ENCODE peak calls at places on chromosomes 13 and 19, in seven cellular contexts. One of them, this sample, is unnamed.

GRCh38 chr13:26482451-26483197 is 74.9 kb upstream of the WASF3 start:
- DNase-seq in A673: peak
- DNase-seq in foreskin keratinocyte: no peak
- DNase-seq in AG09319: no peak
- DNase-seq in fibroblast of lung: peak
- DNase-seq in tibial nerve: peak
- DNase-seq in psoas muscle: no peak
- DNase-seq in this sample: no peak

GRCh38 chr19:1799695-1800342 is 12.3 kb downstream of the ATP8B3 start:
- DNase-seq in psoas muscle: no peak
- DNase-seq in A673: no peak
- DNase-seq in AG09319: no peak
- DNase-seq in tibial nerve: no peak
- DNase-seq in foreskin keratinocyte: no peak
- DNase-seq in fibroblast of lung: no peak
- DNase-seq in this sample: no peak

GRCh38 chr19:54136086-54136863 is 1.3 kb upstream of the CNOT3 start:
- DNase-seq in fibroblast of lung: peak
- DNase-seq in psoas muscle: no peak
- DNase-seq in AG09319: no peak
- DNase-seq in tibial nerve: no peak
- DNase-seq in foreskin keratinocyte: no peak
- DNase-seq in A673: no peak
- DNase-seq in this sample: no peak

GRCh38 chr13:45142440-45143345 is 22.4 kb downstream of the GTF2F2 start:
- DNase-seq in fibroblast of lung: peak
- DNase-seq in foreskin keratinocyte: peak
- DNase-seq in AG09319: no peak
- DNase-seq in tibial nerve: no peak
- DNase-seq in A673: peak
- DNase-seq in psoas muscle: no peak
- DNase-seq in this sample: no peak

GRCh38 chr19:33704271-33704670 is 82.5 kb downstream of the CHST8 start:
- DNase-seq in tibial nerve: no peak
- DNase-seq in AG09319: no peak
- DNase-seq in fibroblast of lung: no peak
- DNase-seq in A673: no peak
- DNase-seq in psoas muscle: no peak
- DNase-seq in foreskin keratinocyte: no peak
- DNase-seq in this sample: no peak

GRCh38 chr13:93547886-93548285 is 321.3 kb downstream of the GPC6 start:
- DNase-seq in psoas muscle: no peak
- DNase-seq in A673: no peak
- DNase-seq in fibroblast of lung: peak
- DNase-seq in foreskin keratinocyte: no peak
- DNase-seq in AG09319: no peak
- DNase-seq in tibial nerve: no peak
- DNase-seq in this sample: no peak

GRCh38 chr13:77313923-77314322 is 13.0 kb downstream of the MYCBP2 start:
- DNase-seq in A673: no peak
- DNase-seq in foreskin keratinocyte: no peak
- DNase-seq in psoas muscle: no peak
- DNase-seq in fibroblast of lung: no peak
- DNase-seq in AG09319: no peak
- DNase-seq in tibial nerve: no peak
- DNase-seq in this sample: no peak

GRCh38 chr19:11673608-11674041 is 65.1 kb downstream of the ZNF823 start:
- DNase-seq in AG09319: no peak
- DNase-seq in tibial nerve: no peak
- DNase-seq in foreskin keratinocyte: no peak
- DNase-seq in A673: peak
- DNase-seq in psoas muscle: peak
- DNase-seq in fibroblast of lung: peak
- DNase-seq in this sample: no peak

GRCh38 chr19:10388957-10389356 is 8.6 kb upstream of the TYK2 start:
- DNase-seq in foreskin keratinocyte: peak
- DNase-seq in A673: peak
- DNase-seq in fibroblast of lung: peak
- DNase-seq in psoas muscle: peak
- DNase-seq in tibial nerve: peak
- DNase-seq in AG09319: peak
- DNase-seq in this sample: peak

GRCh38 chr19:45439190-45439568 is 15.5 kb upstream of the ERCC1 start:
- DNase-seq in foreskin keratinocyte: no peak
- DNase-seq in AG09319: no peak
- DNase-seq in A673: no peak
- DNase-seq in psoas muscle: no peak
- DNase-seq in fibroblast of lung: no peak
- DNase-seq in tibial nerve: no peak
- DNase-seq in this sample: no peak

GRCh38 chr19:10574462-10574861 is 5.7 kb upstream of the CDKN2D start:
- DNase-seq in AG09319: no peak
- DNase-seq in fibroblast of lung: no peak
- DNase-seq in foreskin keratinocyte: no peak
- DNase-seq in psoas muscle: no peak
- DNase-seq in tibial nerve: no peak
- DNase-seq in A673: no peak
- DNase-seq in this sample: no peak

GRCh38 chr13:59201836-59202235 is 961.9 kb downstream of the DIAPH3 start:
- DNase-seq in A673: peak
- DNase-seq in psoas muscle: no peak
- DNase-seq in fibroblast of lung: peak
- DNase-seq in foreskin keratinocyte: no peak
- DNase-seq in tibial nerve: no peak
- DNase-seq in AG09319: no peak
- DNase-seq in this sample: no peak

GRCh38 chr13:99983401-99984133 is 2.0 kb downstream of the ZIC2 start:
- DNase-seq in A673: peak
- DNase-seq in foreskin keratinocyte: no peak
- DNase-seq in fibroblast of lung: no peak
- DNase-seq in psoas muscle: no peak
- DNase-seq in AG09319: no peak
- DNase-seq in tibial nerve: no peak
- DNase-seq in this sample: no peak

GRCh38 chr13:21137696-21138095 is 38.7 kb downstream of the SKA3 start:
- DNase-seq in psoas muscle: no peak
- DNase-seq in AG09319: no peak
- DNase-seq in fibroblast of lung: peak
- DNase-seq in A673: no peak
- DNase-seq in tibial nerve: no peak
- DNase-seq in foreskin keratinocyte: no peak
- DNase-seq in this sample: no peak

GRCh38 chr19:47266401-47266885 is 8.2 kb upstream of the INAFM1 start:
- DNase-seq in foreskin keratinocyte: no peak
- DNase-seq in fibroblast of lung: no peak
- DNase-seq in tibial nerve: no peak
- DNase-seq in A673: no peak
- DNase-seq in psoas muscle: no peak
- DNase-seq in AG09319: no peak
- DNase-seq in this sample: no peak

GRCh38 chr19:12985049-12985776 is 10.1 kb upstream of the NFIX start:
- DNase-seq in fibroblast of lung: peak
- DNase-seq in psoas muscle: peak
- DNase-seq in foreskin keratinocyte: no peak
- DNase-seq in A673: no peak
- DNase-seq in AG09319: no peak
- DNase-seq in tibial nerve: peak
- DNase-seq in this sample: no peak

GRCh38 chr19:37903096-37903495 is 3.3 kb downstream of the WDR87 start:
- DNase-seq in psoas muscle: no peak
- DNase-seq in A673: no peak
- DNase-seq in tibial nerve: no peak
- DNase-seq in foreskin keratinocyte: no peak
- DNase-seq in AG09319: no peak
- DNase-seq in fibroblast of lung: no peak
- DNase-seq in this sample: no peak

GRCh38 chr19:37907735-37908066 is 693 bp downstream of the SIPA1L3 start:
- DNase-seq in tibial nerve: no peak
- DNase-seq in foreskin keratinocyte: no peak
- DNase-seq in AG09319: no peak
- DNase-seq in fibroblast of lung: no peak
- DNase-seq in psoas muscle: no peak
- DNase-seq in A673: no peak
- DNase-seq in this sample: no peak

GRCh38 chr19:37909661-37910199 is 2.7 kb downstream of the SIPA1L3 start:
- DNase-seq in foreskin keratinocyte: no peak
- DNase-seq in AG09319: no peak
- DNase-seq in tibial nerve: no peak
- DNase-seq in fibroblast of lung: no peak
- DNase-seq in psoas muscle: peak
- DNase-seq in A673: no peak
- DNase-seq in this sample: no peak

GRCh38 chr19:37905936-37906867 is at the start of gene WDR87:
- DNase-seq in foreskin keratinocyte: no peak
- DNase-seq in A673: no peak
- DNase-seq in AG09319: no peak
- DNase-seq in psoas muscle: no peak
- DNase-seq in fibroblast of lung: peak
- DNase-seq in tibial nerve: no peak
- DNase-seq in this sample: no peak

DNA sequence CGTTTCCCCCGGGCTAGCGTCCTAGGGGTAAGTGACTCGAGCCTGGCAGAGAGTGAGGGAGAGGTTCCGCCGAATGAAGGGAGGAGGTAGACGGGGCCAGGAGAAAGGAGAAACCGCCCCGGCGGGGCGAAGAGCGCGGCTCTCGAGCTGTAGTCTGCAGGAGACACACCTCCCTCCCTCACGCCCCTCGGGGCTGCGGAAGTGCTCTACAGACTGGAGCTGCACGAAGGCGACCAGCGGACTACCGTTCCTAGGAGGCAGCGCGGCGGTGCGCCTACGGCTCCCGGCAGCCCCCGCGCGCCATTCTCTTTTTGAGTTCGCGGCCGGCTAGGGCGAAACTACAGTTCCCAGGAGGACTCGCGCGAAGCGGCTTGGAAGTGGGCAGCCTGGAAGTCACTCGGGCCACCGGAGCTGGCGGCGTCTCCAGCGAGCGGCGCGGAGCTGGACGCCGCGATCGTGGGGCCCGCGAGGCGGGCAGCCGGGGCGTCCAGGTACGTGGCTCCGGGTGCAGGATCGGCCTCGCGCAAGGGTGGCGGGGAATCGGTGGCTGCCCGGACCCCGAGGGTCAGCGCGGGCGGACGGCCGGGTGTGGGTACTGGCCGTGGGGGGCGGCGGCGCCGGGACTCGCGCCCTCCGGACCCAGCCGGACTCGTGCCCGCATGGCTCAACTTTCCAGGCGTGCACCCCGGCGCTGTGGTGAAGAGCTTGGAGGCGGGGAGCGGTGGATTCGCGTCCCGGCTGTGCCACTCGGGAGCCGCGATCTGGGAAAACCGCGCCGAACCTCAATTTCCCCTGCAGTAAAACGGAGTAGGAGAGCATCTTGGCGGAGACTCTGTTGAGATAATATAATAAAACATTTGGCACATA is at the start of gene SIPA1L3:
- DNase-seq in tibial nerve: peak
- DNase-seq in foreskin keratinocyte: peak
- DNase-seq in A673: peak
- DNase-seq in psoas muscle: peak
- DNase-seq in AG09319: peak
- DNase-seq in fibroblast of lung: peak
- DNase-seq in this sample: peak
- TF ChIP-seq CTCF in tibial nerve: no peak
- TF ChIP-seq CTCF in foreskin keratinocyte: peak
- TF ChIP-seq CTCF in A673: no peak
- TF ChIP-seq CTCF in psoas muscle: peak
- TF ChIP-seq CTCF in AG09319: no peak
- TF ChIP-seq CTCF in fibroblast of lung: no peak
- TF ChIP-seq CTCF in this sample: no peak

GRCh38 chr13:38042771-38043170 is 173.2 kb upstream of the TRPC4 start:
- DNase-seq in psoas muscle: no peak
- DNase-seq in AG09319: no peak
- DNase-seq in tibial nerve: no peak
- DNase-seq in foreskin keratinocyte: no peak
- DNase-seq in A673: peak
- DNase-seq in fibroblast of lung: peak
- DNase-seq in this sample: no peak

GRCh38 chr13:38044067-38044466 is 174.5 kb upstream of the TRPC4 start:
- DNase-seq in A673: no peak
- DNase-seq in foreskin keratinocyte: no peak
- DNase-seq in tibial nerve: no peak
- DNase-seq in AG09319: no peak
- DNase-seq in fibroblast of lung: no peak
- DNase-seq in psoas muscle: no peak
- DNase-seq in this sample: no peak

GRCh38 chr13:38046049-38046376 is 176.4 kb upstream of the TRPC4 start:
- DNase-seq in A673: no peak
- DNase-seq in psoas muscle: no peak
- DNase-seq in AG09319: no peak
- DNase-seq in foreskin keratinocyte: no peak
- DNase-seq in tibial nerve: no peak
- DNase-seq in fibroblast of lung: no peak
- DNase-seq in this sample: no peak

DNA sequence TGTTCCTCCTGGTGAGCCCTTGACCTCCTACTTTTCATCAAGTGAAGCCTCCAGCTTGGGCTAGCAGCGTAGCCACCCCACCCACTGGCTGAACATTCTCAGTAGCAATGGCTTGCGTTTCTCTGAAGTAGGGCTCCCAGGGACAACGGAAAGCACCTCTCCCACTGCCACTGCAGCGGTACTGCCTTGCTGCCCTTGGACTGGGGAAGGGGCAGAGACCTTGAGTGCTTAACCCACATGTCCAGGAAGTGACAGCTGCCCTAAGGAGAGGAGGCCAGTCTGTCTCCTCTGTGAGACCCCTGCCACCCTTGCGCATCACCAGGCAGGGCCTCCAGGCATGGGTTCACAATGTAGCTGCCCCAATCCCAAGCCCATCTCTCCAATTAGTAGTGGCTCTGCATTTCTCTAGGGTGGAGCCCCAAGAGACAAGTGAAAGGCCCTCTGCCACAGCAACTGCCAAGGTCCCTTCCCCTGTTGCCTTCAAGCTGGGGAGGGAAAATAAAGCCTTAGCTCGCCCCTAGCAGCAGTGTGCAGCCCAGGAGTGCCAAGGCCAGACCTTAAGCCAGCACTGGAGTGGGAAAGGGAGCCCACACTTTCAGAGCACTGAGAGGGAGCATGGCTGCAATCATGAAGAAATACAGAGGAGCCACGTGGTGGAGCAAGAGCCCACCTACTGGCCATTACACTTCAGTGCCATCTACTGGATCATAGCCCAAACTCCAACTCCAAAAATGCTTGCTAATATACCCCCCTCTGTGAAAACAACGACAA is 175.9 kb upstream of the TRPC4 start:
- DNase-seq in psoas muscle: no peak
- DNase-seq in tibial nerve: no peak
- DNase-seq in foreskin keratinocyte: peak
- DNase-seq in AG09319: no peak
- DNase-seq in A673: peak
- DNase-seq in fibroblast of lung: peak
- DNase-seq in this sample: no peak
- TF ChIP-seq CTCF in psoas muscle: no peak
- TF ChIP-seq CTCF in tibial nerve: no peak
- TF ChIP-seq CTCF in foreskin keratinocyte: peak
- TF ChIP-seq CTCF in AG09319: peak
- TF ChIP-seq CTCF in A673: peak
- TF ChIP-seq CTCF in fibroblast of lung: peak
- TF ChIP-seq CTCF in this sample: no peak

GRCh38 chr13:84870190-84870589 is 929.0 kb downstream of the SLITRK6 start:
- DNase-seq in A673: peak
- DNase-seq in foreskin keratinocyte: no peak
- DNase-seq in psoas muscle: no peak
- DNase-seq in AG09319: no peak
- DNase-seq in fibroblast of lung: no peak
- DNase-seq in tibial nerve: no peak
- DNase-seq in this sample: no peak
- TF ChIP-seq CTCF in A673: peak
- TF ChIP-seq CTCF in foreskin keratinocyte: peak
- TF ChIP-seq CTCF in psoas muscle: no peak
- TF ChIP-seq CTCF in AG09319: no peak
- TF ChIP-seq CTCF in fibroblast of lung: no peak
- TF ChIP-seq CTCF in tibial nerve: no peak
- TF ChIP-seq CTCF in this sample: no peak

GRCh38 chr13:111183087-111183645 is 68.1 kb downstream of the ARHGEF7 start:
- DNase-seq in tibial nerve: no peak
- DNase-seq in foreskin keratinocyte: no peak
- DNase-seq in AG09319: no peak
- DNase-seq in psoas muscle: no peak
- DNase-seq in A673: no peak
- DNase-seq in fibroblast of lung: no peak
- DNase-seq in this sample: no peak
- TF ChIP-seq CTCF in tibial nerve: no peak
- TF ChIP-seq CTCF in foreskin keratinocyte: no peak
- TF ChIP-seq CTCF in AG09319: no peak
- TF ChIP-seq CTCF in psoas muscle: no peak
- TF ChIP-seq CTCF in A673: no peak
- TF ChIP-seq CTCF in fibroblast of lung: no peak
- TF ChIP-seq CTCF in this sample: no peak

This sample was measured in activated B cell treated with CpG ODN at 0.5 μM for 24 hours.